ENCODE peak calls at places on chromosomes 5 and 9, in five cellular contexts. B is lung; R is cardiac fibroblast; C is uterus; F is CD8-positive, alpha-beta T cell. D is an unnamed sample.

GRCh38 chr5:142422426-142422825 is 97.6 kb upstream of the SPRY4 start:
- DNase-seq in F (no peak), R (peak; percentile 50), C (no peak), B (no peak), D (no peak)

GRCh38 chr5:138926688-138927448 is 51.7 kb upstream of the LRRTM2 start:
- DNase-seq in B (no peak), R (no peak), C (no peak), F (no peak), D (no peak)

GRCh38 chr5:38208782-38209378 is 49.5 kb upstream of the EGFLAM start:
- DNase-seq in F (no peak), C (no peak), R (peak; percentile 54), B (no peak), D (no peak)

GRCh38 chr9:17799383-17799782 is 220.5 kb downstream of the SH3GL2 start:
- DNase-seq in C (no peak), R (peak; percentile 32), F (no peak), B (no peak), D (no peak)

GRCh38 chr5:111058064-111058463 is 13.4 kb upstream of the TSLP start:
- DNase-seq in R (no peak), C (no peak), B (no peak), F (no peak), D (no peak)

GRCh38 chr9:120909904-120910303 is 16.7 kb downstream of the TRAF1 start:
- DNase-seq in B (no peak), F (no peak), C (no peak), R (no peak), D (no peak)

GRCh38 chr9:92384373-92384772 is 20.0 kb downstream of the OGN start:
- DNase-seq in R (no peak), C (no peak), F (no peak), B (no peak), D (no peak)

GRCh38 chr5:111223790-111224560 is at the start of gene CAMK4:
- DNase-seq in F (peak; percentile 88), C (peak; percentile 70), R (peak; percentile 73), B (peak; percentile 33), D (peak; percentile 86)

GRCh38 chr5:56838409-56839039 is 23.2 kb downstream of the MAP3K1 start:
- DNase-seq in B (no peak), R (peak; percentile 78), C (no peak), F (no peak), D (no peak)

GRCh38 chr5:155019601-155020226 is 6.2 kb downstream of the KIF4B start:
- DNase-seq in C (no peak), B (no peak), F (no peak), R (no peak), D (no peak)

GRCh38 chr5:93421987-93422391 is 159.0 kb downstream of the NR2F1-AS1 start:
- DNase-seq in C (no peak), B (no peak), F (no peak), R (no peak), D (no peak)

GRCh38 chr5:172035039-172035438 is 28.6 kb upstream of the FBXW11 start:
- DNase-seq in F (no peak), B (no peak), R (no peak), C (no peak), D (no peak)

GRCh38 chr5:42949348-42950090 is 90.6 kb downstream of the ANXA2R start:
- DNase-seq in R (peak; percentile 83), B (peak; percentile 49), F (peak; percentile 76), C (peak; percentile 22), D (no peak)

GRCh38 chr9:127567119-127567897 is 44.8 kb upstream of the STXBP1 start:
- DNase-seq in F (no peak), C (peak; percentile 57), R (peak; percentile 60), B (peak; percentile 76), D (no peak)

GRCh38 chr9:34559616-34560546 is 29.6 kb downstream of the CNTFR start:
- DNase-seq in C (peak; percentile 49), F (no peak), B (no peak), R (peak; percentile 76), D (peak; percentile 63)

GRCh38 chr9:70415041-70415440 is 584 bp upstream of the KLF9 start:
- DNase-seq in B (no peak), R (no peak), F (no peak), C (no peak), D (no peak)

GRCh38 chr9:18129809-18130334 is 344.1 kb upstream of the ADAMTSL1 start:
- DNase-seq in C (no peak), B (no peak), R (no peak), F (no peak), D (no peak)

GRCh38 chr5:12237837-12238575 is 333.8 kb upstream of the CTNND2 start:
- DNase-seq in B (no peak), R (no peak), F (no peak), C (no peak), D (no peak)

GRCh38 chr5:170848033-170848432 is 13.8 kb upstream of the RANBP17 start:
- DNase-seq in F (no peak), B (no peak), C (no peak), R (no peak), D (no peak)

GRCh38 chr5:95870105-95870672 is 47.7 kb upstream of the GLRX start:
- DNase-seq in F (no peak), R (peak; percentile 47), B (no peak), C (no peak), D (no peak)

GRCh38 chr5:96381526-96381925 is 51.5 kb downstream of the PCSK1 start:
- DNase-seq in C (no peak), F (no peak), B (no peak), R (no peak), D (no peak)

GRCh38 chr9:34510506-34511159 is 12.2 kb downstream of the ENHO start:
- DNase-seq in B (no peak), R (no peak), F (no peak), C (no peak), D (no peak)

GRCh38 chr5:93294184-93294583 is 286.8 kb downstream of the NR2F1-AS1 start:
- DNase-seq in C (no peak), F (no peak), R (no peak), B (no peak), D (no peak)

GRCh38 chr5:53095931-53096525 is 13.5 kb downstream of the MOCS2 start:
- DNase-seq in R (peak; percentile 81), F (peak; percentile 74), C (peak; percentile 50), B (peak; percentile 58), D (no peak)

GRCh38 chr9:117002686-117003085 is 315.6 kb downstream of the TRIM32 start:
- DNase-seq in F (no peak), B (no peak), R (no peak), C (no peak), D (no peak)

GRCh38 chr9:126609711-126610388 is 3.9 kb upstream of the LMX1B start:
- DNase-seq in C (no peak), F (no peak), R (no peak), B (no peak), D (no peak)

GRCh38 chr5:149745212-149745943 is 15.3 kb downstream of the PPARGC1B start:
- DNase-seq in R (no peak), F (no peak), B (no peak), C (no peak), D (no peak)

GRCh38 chr9:35313911-35314310 is 152.1 kb downstream of the UNC13B start:
- DNase-seq in R (peak; percentile 18), F (no peak), B (no peak), C (no peak), D (no peak)

GRCh38 chr5:73135021-73135420 is 14.6 kb downstream of the TMEM171 start:
- DNase-seq in F (no peak), R (no peak), B (no peak), C (no peak), D (no peak)

GRCh38 chr9:32603914-32604852 is 31.2 kb upstream of the NDUFB6 start:
- DNase-seq in F (no peak), R (no peak), C (no peak), B (no peak), D (no peak)
- H3K4me3 ChIP-seq in F (no peak overlapping the region), R (no peak overlapping the region), C (no peak overlapping the region), B (no peak overlapping the region), D (no peak overlapping the region)

GRCh38 chr9:113317777-113318176 is 14.6 kb upstream of the RNF183 start:
- DNase-seq in B (no peak), R (peak; percentile 54), C (no peak), F (no peak), D (no peak)
- TF ChIP-seq CTCF in B (no peak), R (peak; percentile 33), C (no peak), F (no peak), D (no peak)

DNA sequence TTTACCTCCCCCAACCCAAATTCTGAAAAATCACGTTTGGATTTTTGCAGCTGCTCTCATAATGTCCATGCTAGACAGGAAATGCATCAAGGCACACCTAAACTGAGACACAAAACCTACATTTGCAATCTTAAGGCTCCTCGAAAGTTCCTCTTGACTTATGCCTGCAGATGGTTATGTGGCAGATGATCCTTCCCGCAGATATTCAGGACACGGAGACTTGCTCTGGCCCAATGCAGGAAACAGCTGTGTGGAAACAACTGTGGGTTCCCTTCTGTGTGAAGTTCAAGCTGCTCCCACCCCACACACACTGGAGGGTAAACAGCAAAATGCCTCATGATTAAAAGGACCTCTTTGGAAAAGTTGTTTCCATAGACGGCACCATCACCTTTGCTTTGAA is 253.8 kb downstream of the EBF1 start:
- DNase-seq in C (no peak), R (no peak), F (no peak), B (no peak), D (no peak)
- H3K4me3 ChIP-seq in C (no peak overlapping the region), R (no peak overlapping the region), F (no peak overlapping the region), B (no peak overlapping the region), D (no peak overlapping the region)

DNA sequence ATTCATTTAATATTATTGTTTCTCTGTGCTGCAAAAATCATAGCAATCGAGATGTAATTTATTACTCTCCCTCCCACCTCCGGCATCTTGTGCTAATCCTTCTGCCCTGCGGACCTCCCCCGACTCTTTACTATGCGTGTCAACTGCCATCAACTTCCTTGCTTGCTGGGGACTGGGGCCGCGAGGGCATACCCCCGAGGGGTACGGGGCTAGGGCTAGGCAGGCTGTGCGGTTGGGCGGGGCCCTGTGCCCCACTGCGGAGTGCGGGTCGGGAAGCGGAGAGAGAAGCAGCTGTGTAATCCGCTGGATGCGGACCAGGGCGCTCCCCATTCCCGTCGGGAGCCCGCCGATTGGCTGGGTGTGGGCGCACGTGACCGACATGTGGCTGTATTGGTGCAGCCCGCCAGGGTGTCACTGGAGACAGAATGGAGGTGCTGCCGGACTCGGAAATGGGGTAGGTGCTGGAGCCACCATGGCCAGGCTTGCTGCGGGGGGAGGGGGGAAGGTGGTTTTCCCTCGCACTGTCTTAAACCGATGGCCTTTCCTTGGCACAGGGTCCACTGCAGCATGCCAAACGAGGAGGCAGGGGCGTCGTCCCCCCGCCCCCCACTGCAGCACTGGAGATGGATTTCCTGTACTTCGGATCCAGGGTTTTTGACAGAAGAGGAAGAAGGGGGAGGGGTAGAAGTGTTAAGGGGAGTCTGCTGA is at the start of gene APC:
- DNase-seq in C (peak; percentile 90), B (peak; percentile 93), F (peak; percentile 75), R (peak; percentile 92), D (peak; percentile 99)
- TF ChIP-seq CTCF in C (no peak), B (no peak), F (no peak), R (no peak), D (no peak)

GRCh38 chr5:140321796-140322195 is 18.9 kb upstream of the PFDN1 start:
- DNase-seq in F (no peak), C (no peak), B (peak; percentile 70), R (no peak), D (no peak)

GRCh38 chr5:140324041-140324833 is 21.3 kb upstream of the PFDN1 start:
- DNase-seq in R (no peak), C (no peak), B (no peak), F (no peak), D (no peak)

GRCh38 chr5:140325486-140325885 is 20.9 kb downstream of the HBEGF start:
- DNase-seq in C (no peak), R (no peak), F (no peak), B (no peak), D (no peak)

GRCh38 chr5:140324834-140325195 is 21.6 kb downstream of the HBEGF start:
- DNase-seq in F (no peak), B (no peak), C (peak; percentile 40), R (peak; percentile 79), D (no peak)

GRCh38 chr5:140322751-140323731 is 20.1 kb upstream of the PFDN1 start:
- DNase-seq in B (peak; percentile 73), R (peak; percentile 93), C (peak; percentile 51), F (no peak), D (peak; percentile 56)
- H3K4me3 ChIP-seq in B (no peak overlapping the region), R (no peak overlapping the region), C (no peak overlapping the region), F (no peak overlapping the region), D (no peak overlapping the region)

D was measured in dorsolateral prefrontal cortex.